ENCODE peak calls at places on chromosome 9, in seven cellular contexts. D is uterus; V is CD8-positive, alpha-beta T cell; L is globus pallidus; Q is astrocyte of the hippocampus; E is AG09319; F is hippocampal formation. G is an unnamed sample.

GRCh38 chr9:16484744-16485143 is 385.7 kb downstream of the BNC2 start:
- DNase-seq in D (no peak), V (no peak), L (no peak), Q (peak), E (no peak), F (no peak), G (no peak)

GRCh38 chr9:33263131-33263935 is 1.2 kb downstream of the BAG1 start:
- DNase-seq in D (no peak), V (no peak), L (peak), Q (peak), E (no peak), F (no peak), G (peak)

GRCh38 chr9:120182011-120182410 is 398.0 kb downstream of the CDK5RAP2 start:
- DNase-seq in D (no peak), V (no peak), L (no peak), Q (no peak), E (no peak), F (no peak), G (no peak)

GRCh38 chr9:4475301-4475700 is 15.0 kb upstream of the SLC1A1 start:
- DNase-seq in D (no peak), V (no peak), L (no peak), Q (peak), E (no peak), F (no peak), G (no peak)

GRCh38 chr9:84412654-84413053 is 72.1 kb upstream of the SLC28A3 start:
- DNase-seq in D (no peak), V (no peak), L (no peak), Q (no peak), E (no peak), F (no peak), G (no peak)

GRCh38 chr9:123883634-123884033 is 46.3 kb downstream of the DENND1A start:
- DNase-seq in D (no peak), V (no peak), L (no peak), Q (no peak), E (no peak), F (no peak), G (no peak)

GRCh38 chr9:121153642-121154041 is 48.0 kb downstream of the RAB14 start:
- DNase-seq in D (no peak), V (no peak), L (no peak), Q (no peak), E (no peak), F (no peak), G (no peak)

GRCh38 chr9:136339173-136339957 is 12.0 kb downstream of the GPSM1 start:
- DNase-seq in D (no peak), V (peak), L (peak), Q (peak), E (no peak), F (peak), G (no peak)

GRCh38 chr9:114299286-114300152 is 23.4 kb upstream of the ORM1 start:
- DNase-seq in D (peak), V (peak), L (no peak), Q (no peak), E (no peak), F (no peak), G (no peak)

GRCh38 chr9:127846451-127847154 is 7.9 kb downstream of the ENG start:
- DNase-seq in D (peak), V (no peak), L (no peak), Q (no peak), E (no peak), F (no peak), G (no peak)

GRCh38 chr9:22976454-22976853 is 529.8 kb downstream of the DMRTA1 start:
- DNase-seq in D (no peak), V (no peak), L (no peak), Q (no peak), E (no peak), F (no peak), G (no peak)

GRCh38 chr9:87787735-87788134 is 61.8 kb downstream of the CTSL start:
- DNase-seq in D (no peak), V (no peak), L (no peak), Q (no peak), E (no peak), F (no peak), G (no peak)

GRCh38 chr9:129886226-129887174 is 51.2 kb downstream of the USP20 start:
- DNase-seq in D (no peak), V (peak), L (peak), Q (no peak), E (no peak), F (no peak), G (peak)

GRCh38 chr9:121972501-121972981 is 120.6 kb downstream of the TTLL11 start:
- DNase-seq in D (no peak), V (no peak), L (no peak), Q (peak), E (no peak), F (no peak), G (no peak)

GRCh38 chr9:134689320-134690181 is 47.9 kb downstream of the COL5A1 start:
- DNase-seq in D (peak), V (no peak), L (peak), Q (peak), E (peak), F (no peak), G (no peak)

GRCh38 chr9:136155576-136155975 is 36.9 kb upstream of the TMEM250 start:
- DNase-seq in D (no peak), V (no peak), L (no peak), Q (no peak), E (no peak), F (no peak), G (no peak)

GRCh38 chr9:137333016-137333726 is 31.1 kb upstream of the NRARP start:
- DNase-seq in D (no peak), V (no peak), L (no peak), Q (no peak), E (no peak), F (no peak), G (no peak)

GRCh38 chr9:16688814-16689213 is 181.7 kb downstream of the BNC2 start:
- DNase-seq in D (no peak), V (no peak), L (no peak), Q (no peak), E (no peak), F (no peak), G (no peak)

G was measured in C1 segment of cervical spinal cord.